ENCODE peak calls at places on chromosomes 3 and 15, in four cellular contexts. F is activated T-cell treated with anti-CD3 and anti-CD28 coated beads for 1 hour, Z is activated T-helper 1 cell treated with Interleukin-2 at 50 U/mL for 16 hours, B is NAMALWA. E is an unnamed sample.

GRCh38 chr3:157127831-157128767 is 31.8 kb downstream of the CCNL1 start:
- DNase-seq in F (peak), Z (peak), B (no peak), E (peak)

GRCh38 chr3:97815149-97815917 is 6.5 kb upstream of the CRYBG3 start:
- DNase-seq in F (peak), Z (peak), B (no peak), E (peak)

GRCh38 chr15:52653451-52653964 is 25.7 kb downstream of the ATOSA start:
- DNase-seq in F (no peak), Z (no peak), B (no peak), E (no peak)

GRCh38 chr15:90178468-90179435 is 22.4 kb upstream of the SEMA4B start:
- DNase-seq in F (no peak), Z (no peak), B (no peak), E (no peak)

GRCh38 chr3:159322322-159322939 is 520.6 kb downstream of the MFSD1 start:
- DNase-seq in F (no peak), Z (no peak), B (peak), E (no peak)

GRCh38 chr3:53183514-53183913 is 22.5 kb downstream of the PRKCD start:
- DNase-seq in F (no peak), Z (no peak), B (no peak), E (no peak)

GRCh38 chr15:90691369-90691768 is 25.8 kb upstream of the BLM start:
- DNase-seq in F (no peak), Z (no peak), B (no peak), E (no peak)

GRCh38 chr3:41681479-41681878 is 280.4 kb downstream of the ULK4 start:
- DNase-seq in F (no peak), Z (no peak), B (no peak), E (no peak)

GRCh38 chr15:63203451-63204090 is 14.2 kb downstream of the RAB8B start:
- DNase-seq in F (no peak), Z (no peak), B (no peak), E (no peak)

GRCh38 chr3:71994203-71994602 is 209.3 kb upstream of the PROK2 start:
- DNase-seq in F (no peak), Z (no peak), B (no peak), E (no peak)

GRCh38 chr15:80710635-80711553 is 15.8 kb downstream of the ABHD17C start:
- DNase-seq in F (no peak), Z (no peak), B (no peak), E (no peak)

GRCh38 chr3:123412811-123413588 is 35.9 kb downstream of the ADCY5 start:
- DNase-seq in F (no peak), Z (no peak), B (no peak), E (no peak)

GRCh38 chr3:98733778-98734281 is 29.3 kb upstream of the ST3GAL6 start:
- DNase-seq in F (no peak), Z (no peak), B (no peak), E (no peak)

GRCh38 chr15:77375133-77375532 is 44.8 kb downstream of the PEAK1 start:
- DNase-seq in F (no peak), Z (no peak), B (no peak), E (no peak)

GRCh38 chr3:107881517-107881916 is 209.3 kb downstream of the CD47 start:
- DNase-seq in F (no peak), Z (no peak), B (no peak), E (no peak)

GRCh38 chr3:124422805-124423204 is 307.4 kb upstream of the UMPS start:
- DNase-seq in F (no peak), Z (no peak), B (no peak), E (no peak)

GRCh38 chr3:154018100-154018696 is 103.0 kb upstream of the ARHGEF26 start:
- DNase-seq in F (peak), Z (no peak), B (peak), E (no peak)

GRCh38 chr15:86021281-86022264 is 58.1 kb upstream of the AGBL1 start:
- DNase-seq in F (no peak), Z (no peak), B (no peak), E (no peak)

GRCh38 chr3:67357610-67358458 is 296.6 kb downstream of the SUCLG2 start:
- DNase-seq in F (no peak), Z (no peak), B (peak), E (no peak)

GRCh38 chr15:80695911-80696651 is 971 bp downstream of the ABHD17C start:
- DNase-seq in F (no peak), Z (no peak), B (peak), E (peak)

GRCh38 chr15:69893863-69894262 is 203.9 kb downstream of the TLE3 start:
- DNase-seq in F (no peak), Z (no peak), B (no peak), E (no peak)

GRCh38 chr3:150293401-150294001 is 114.6 kb upstream of the TSC22D2 start:
- DNase-seq in F (no peak), Z (no peak), B (no peak), E (no peak)

GRCh38 chr15:72740202-72740601 is 43.4 kb downstream of the ADPGK start:
- DNase-seq in F (no peak), Z (no peak), B (peak), E (no peak)

GRCh38 chr15:66673410-66674322 is 28.4 kb upstream of the SMAD6 start:
- DNase-seq in F (peak), Z (no peak), B (no peak), E (peak)

GRCh38 chr15:36090276-36090946 is 489.0 kb upstream of the CDIN1 start:
- DNase-seq in F (no peak), Z (no peak), B (no peak), E (no peak)

GRCh38 chr3:14517601-14518431 is 22.3 kb downstream of the GRIP2 start:
- DNase-seq in F (no peak), Z (no peak), B (no peak), E (no peak)

GRCh38 chr3:46504780-46505179 is 7.0 kb downstream of the RTP3 start:
- DNase-seq in F (no peak), Z (no peak), B (peak), E (no peak)